ENCODE peak calls at places on chromosomes 7 and 10, in eight cellular contexts. L, U, D, O, A, Z, J and Y are unnamed samples.

GRCh38 chr7:88218836-88219605 is 817 bp downstream of the SRI start:
- DNase-seq in D (peak; percentile 15), O (peak; percentile 25), J (peak; percentile 60), U (peak; percentile 65), L (peak; percentile 76), Z (peak; percentile 44), A (peak; percentile 38), Y (peak; percentile 35)

GRCh38 chr7:110522751-110523200 is 568.2 kb upstream of the LRRN3 start:
- DNase-seq in U (no peak), J (no peak), Z (no peak), A (no peak), D (no peak), O (peak; percentile 75), L (no peak), Y (no peak)

GRCh38 chr10:102633282-102633681 is 11.0 kb upstream of the TRIM8 start:
- DNase-seq in Z (peak; percentile 65), A (peak; percentile 49), O (no peak), U (peak; percentile 97), L (no peak), J (no peak), D (no peak), Y (no peak)

GRCh38 chr7:103921692-103922091 is 67.8 kb downstream of the RELN start:
- DNase-seq in U (no peak), L (no peak), D (no peak), Z (no peak), J (no peak), O (no peak), A (no peak), Y (no peak)

GRCh38 chr7:117110480-117111315 is 157.4 kb downstream of the ST7 start:
- DNase-seq in L (no peak), D (peak; percentile 24), Z (no peak), O (no peak), A (no peak), J (no peak), U (peak; percentile 80), Y (no peak)

GRCh38 chr10:92527716-92528115 is 46.2 kb downstream of the IDE start:
- DNase-seq in J (no peak), U (no peak), D (no peak), O (no peak), Z (no peak), L (no peak), A (no peak), Y (no peak)

GRCh38 chr10:11434323-11434722 is 177.1 kb downstream of the USP6NL start:
- DNase-seq in L (no peak), A (no peak), D (no peak), Z (no peak), U (no peak), O (peak; percentile 38), J (no peak), Y (no peak)

GRCh38 chr7:4814463-4814862 is 39.0 kb downstream of the AP5Z1 start:
- DNase-seq in Z (no peak), A (no peak), D (no peak), U (no peak), J (no peak), O (no peak), L (no peak), Y (no peak)

GRCh38 chr10:126525326-126525725 is 137.0 kb upstream of the ADAM12 start:
- DNase-seq in L (no peak), J (no peak), O (no peak), U (no peak), A (no peak), Z (no peak), D (no peak), Y (no peak)

GRCh38 chr10:121772406-121772805 is 155.4 kb downstream of the ATE1 start:
- DNase-seq in U (no peak), Z (no peak), O (no peak), D (no peak), L (no peak), J (no peak), A (no peak), Y (no peak)

GRCh38 chr7:121138262-121138933 is 149.9 kb downstream of the CPED1 start:
- DNase-seq in A (no peak), O (no peak), J (peak; percentile 20), U (no peak), L (no peak), D (no peak), Z (no peak), Y (no peak)

GRCh38 chr10:91768123-91768522 is 30.1 kb upstream of the TNKS2 start:
- DNase-seq in L (no peak), O (no peak), U (no peak), J (no peak), A (no peak), Z (no peak), D (no peak), Y (no peak)

GRCh38 chr10:59578741-59579140 is 130.9 kb downstream of the SLC16A9 start:
- DNase-seq in L (no peak), A (no peak), J (no peak), O (no peak), Z (no peak), D (no peak), U (no peak), Y (no peak)

GRCh38 chr10:92181575-92181974 is 109.3 kb downstream of the CPEB3 start:
- DNase-seq in Z (no peak), J (no peak), U (peak; percentile 58), D (no peak), A (no peak), L (no peak), O (peak; percentile 24), Y (no peak)

GRCh38 chr7:99504281-99504602 is 220 bp upstream of the ZKSCAN5 start:
- DNase-seq in L (no peak), A (no peak), D (no peak), U (no peak), O (peak; percentile 99), Z (no peak), J (no peak), Y (no peak)
- TF ChIP-seq POLR2A in L (no peak), A (no peak), D (no peak), U (no peak), O (no peak), Z (peak; percentile 30), J (no peak), Y (no peak)

DNA sequence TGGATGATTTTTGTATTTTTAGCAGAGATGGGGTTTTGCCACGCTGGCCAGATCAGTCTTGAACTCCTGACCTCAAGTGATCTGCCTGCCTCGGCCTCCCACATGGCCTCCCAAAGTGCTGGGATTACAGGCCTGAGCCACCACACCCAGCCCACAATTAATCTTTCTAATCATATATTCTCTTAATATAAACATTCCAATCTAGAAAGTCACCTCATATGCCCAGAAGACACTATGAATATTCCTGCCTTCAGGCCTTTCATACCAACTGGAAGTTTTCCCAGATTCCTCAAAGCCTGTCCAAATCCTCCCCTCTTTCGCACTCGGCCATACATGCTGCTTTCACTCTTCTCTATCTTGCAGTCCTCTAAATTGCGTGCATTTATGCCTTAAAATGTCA is 32.6 kb downstream of the PDZD8 start:
- DNase-seq in U (no peak), O (no peak), Z (no peak), J (no peak), L (no peak), A (no peak), D (no peak), Y (no peak)
- H3K27ac ChIP-seq in U (no peak overlapping the region), O (peak overlapping the region; percentile 65), Z (no peak overlapping the region), J (no peak overlapping the region), L (no peak overlapping the region), A (no peak overlapping the region), D (no peak overlapping the region), Y (no peak overlapping the region)

DNA sequence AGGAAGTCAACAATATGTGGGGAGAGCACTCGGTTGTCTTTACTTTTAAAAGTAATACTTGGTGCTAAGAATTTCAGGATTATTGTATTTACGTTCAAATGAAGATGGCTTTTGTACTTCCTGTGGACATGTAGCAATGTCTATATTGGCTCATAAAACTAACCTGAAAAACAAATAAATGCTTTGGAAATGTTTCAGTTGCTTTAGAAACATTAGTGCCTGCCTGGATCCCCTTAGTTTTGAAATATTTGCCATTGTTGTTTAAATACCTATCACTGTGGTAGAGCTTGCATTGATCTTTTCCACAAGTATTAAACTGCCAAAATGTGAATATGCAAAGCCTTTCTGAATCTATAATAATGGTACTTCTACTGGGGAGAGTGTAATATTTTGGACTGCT is 32.7 kb downstream of the SIRT1 start:
- DNase-seq in A (no peak), U (no peak), Z (no peak), L (no peak), D (no peak), O (no peak), J (no peak), Y (no peak)
- TF ChIP-seq CTCF in A (no peak), U (no peak), Z (no peak), L (no peak), D (no peak), O (no peak), J (no peak), Y (no peak)

GRCh38 chr7:55515569-55516279 is 56.6 kb downstream of the VOPP1 start:
- DNase-seq in J (peak; percentile 64), L (no peak), O (no peak), U (no peak), Z (peak; percentile 69), A (no peak), D (peak; percentile 89), Y (no peak)

GRCh38 chr7:55514546-55515265 is 57.6 kb downstream of the VOPP1 start:
- DNase-seq in O (no peak), A (no peak), D (no peak), J (no peak), L (no peak), U (no peak), Z (no peak), Y (no peak)

GRCh38 chr7:55517191-55517633 is 55.1 kb downstream of the VOPP1 start:
- DNase-seq in Z (no peak), D (no peak), A (no peak), L (no peak), J (peak; percentile 47), U (no peak), O (no peak), Y (no peak)

GRCh38 chr7:55517936-55518689 is 54.2 kb downstream of the VOPP1 start:
- DNase-seq in Z (no peak), U (no peak), O (no peak), A (no peak), J (peak; percentile 42), D (no peak), L (no peak), Y (no peak)

GRCh38 chr7:55516399-55516798 is 55.9 kb downstream of the VOPP1 start:
- DNase-seq in Z (no peak), D (no peak), A (no peak), U (no peak), L (no peak), O (no peak), J (no peak), Y (no peak)
- TF ChIP-seq POLR2A in Z (no peak), D (no peak), A (no peak), U (no peak), L (no peak), O (no peak), J (no peak), Y (no peak)

GRCh38 chr7:102254521-102254920 is 32.1 kb upstream of the SH2B2 start:
- DNase-seq in Z (no peak), A (no peak), D (no peak), U (no peak), J (no peak), O (no peak), L (no peak), Y (no peak)
- H3K27ac ChIP-seq in Z (no peak overlapping the region), A (no peak overlapping the region), D (no peak overlapping the region), U (no peak overlapping the region), J (no peak overlapping the region), O (no peak overlapping the region), L (no peak overlapping the region), Y (no peak overlapping the region)